ENCODE peak calls at places on chromosomes 3 and 15, in six cellular contexts. A is heart left ventricle, W is WERI-Rb-1, V is ovary, K is brain microvascular endothelial cell, N is heart right ventricle. U is an unnamed sample.

GRCh38 chr3:38136272-38136806 is 588 bp downstream of the ACAA1 start:
- DNase-seq in V (peak; percentile 58), A (peak; percentile 59), N (no peak), K (no peak), W (no peak), U (no peak)

GRCh38 chr3:48518755-48519154 is 14.8 kb upstream of the SHISA5 start:
- DNase-seq in V (no peak), W (no peak), N (no peak), A (no peak), K (no peak), U (no peak)

GRCh38 chr3:171415070-171415469 is 45.1 kb downstream of the TNIK start:
- DNase-seq in K (peak; percentile 68), N (no peak), A (no peak), V (no peak), W (no peak), U (no peak)

GRCh38 chr15:81189583-81190283 is 6.9 kb upstream of the IL16 start:
- DNase-seq in V (peak; percentile 69), N (peak; percentile 45), A (peak; percentile 77), W (no peak), K (peak; percentile 53), U (peak; percentile 1)

GRCh38 chr15:85579011-85579701 is 198.8 kb downstream of the AKAP13 start:
- DNase-seq in N (peak; percentile 42), W (peak; percentile 35), K (no peak), A (peak; percentile 82), V (no peak), U (no peak)

GRCh38 chr15:94671845-94672524 is 440.6 kb downstream of the MCTP2 start:
- DNase-seq in K (peak; percentile 9), V (peak; percentile 35), A (peak; percentile 30), W (no peak), N (no peak), U (no peak)

GRCh38 chr3:140277886-140278285 is 342.9 kb downstream of the CLSTN2 start:
- DNase-seq in W (peak; percentile 87), V (no peak), K (no peak), N (no peak), A (no peak), U (no peak)

GRCh38 chr3:70822777-70823176 is 510.3 kb upstream of the MDFIC2 start:
- DNase-seq in V (no peak), K (no peak), A (no peak), N (no peak), W (no peak), U (no peak)

GRCh38 chr15:90531147-90531546 is 1.4 kb downstream of the CRTC3 start:
- DNase-seq in N (no peak), V (no peak), K (no peak), A (no peak), W (no peak), U (no peak)

GRCh38 chr15:64855206-64856000 is 13.7 kb downstream of the PLEKHO2 start:
- DNase-seq in A (no peak), K (no peak), N (no peak), V (no peak), W (no peak), U (no peak)

GRCh38 chr3:16148783-16149182 is 25.7 kb upstream of the GALNT15 start:
- DNase-seq in W (no peak), N (peak; percentile 80), A (peak; percentile 80), V (peak; percentile 90), K (peak; percentile 92), U (no peak)

GRCh38 chr3:66115858-66116654 is 77.3 kb upstream of the MAGI1 start:
- DNase-seq in W (no peak), A (peak; percentile 65), K (peak; percentile 96), N (peak; percentile 71), V (no peak), U (peak; percentile 96)

GRCh38 chr3:62995142-62995541 is 119.9 kb upstream of the CADPS start:
- DNase-seq in N (no peak), K (no peak), V (no peak), W (no peak), A (no peak), U (no peak)

GRCh38 chr15:63156708-63157065 is 590 bp downstream of the RPS27L start:
- DNase-seq in N (peak; percentile 19), K (peak; percentile 42), W (peak; percentile 19), A (peak; percentile 48), V (peak; percentile 28), U (no peak)

GRCh38 chr3:12222765-12223485 is 64.2 kb upstream of the TIMP4 start:
- DNase-seq in N (no peak), W (no peak), V (no peak), A (no peak), K (no peak), U (no peak)

GRCh38 chr3:172244011-172244410 is 204.2 kb downstream of the GHSR start:
- DNase-seq in V (no peak), K (no peak), N (no peak), A (no peak), W (no peak), U (no peak)

GRCh38 chr15:83602021-83602420 is 51.9 kb upstream of the ADAMTSL3 start:
- DNase-seq in N (no peak), A (no peak), K (no peak), W (no peak), V (no peak), U (no peak)

GRCh38 chr3:21944251-21944650 is 193.2 kb upstream of the ZNF385D start:
- DNase-seq in N (no peak), V (no peak), A (no peak), W (peak; percentile 50), K (peak; percentile 27), U (no peak)

GRCh38 chr3:8488877-8489865 is 12.5 kb upstream of the LMCD1 start:
- DNase-seq in W (no peak), K (no peak), V (no peak), N (no peak), A (no peak), U (no peak)

GRCh38 chr3:123602325-123602724 is 17.5 kb upstream of the HACD2 start:
- DNase-seq in N (no peak), V (no peak), K (peak; percentile 88), W (no peak), A (no peak), U (no peak)

GRCh38 chr3:191387441-191388077 is 57.2 kb upstream of the UTS2B start:
- DNase-seq in K (no peak), W (no peak), A (no peak), V (no peak), N (no peak), U (no peak)

GRCh38 chr3:120177907-120178306 is 83.7 kb upstream of the GSK3B start:
- DNase-seq in K (no peak), N (no peak), W (no peak), A (no peak), V (no peak), U (no peak)

GRCh38 chr3:151281671-151282334 is 3.5 kb upstream of the P2RY14 start:
- DNase-seq in V (no peak), N (peak; percentile 56), K (peak; percentile 92), A (peak; percentile 38), W (no peak), U (no peak)

GRCh38 chr3:61938878-61939549 is 377.6 kb downstream of the PTPRG start:
- DNase-seq in W (no peak), K (no peak), N (no peak), A (no peak), V (no peak), U (no peak)

GRCh38 chr15:60842694-60843093 is 363.8 kb upstream of the ICE2 start:
- DNase-seq in N (no peak), K (no peak), V (no peak), A (no peak), W (no peak), U (no peak)

GRCh38 chr3:184593923-184594303 is 32.3 kb downstream of the EPHB3 start:
- DNase-seq in N (no peak), W (no peak), V (no peak), K (no peak), A (no peak), U (no peak)
- H3K27me3 ChIP-seq in N (no peaks in the 10 kb centered on the region), W (no peaks in the 10 kb centered on the region), V (no peaks in the 10 kb centered on the region), K (no peaks in the 10 kb centered on the region), A (no peaks in the 10 kb centered on the region), U (no peaks in the 10 kb centered on the region)

GRCh38 chr15:93073465-93073952 is 15.5 kb downstream of the RGMA start:
- DNase-seq in N (no peak), K (no peak), W (no peak), V (peak; percentile 30), A (no peak), U (no peak)
- H3K27me3 ChIP-seq in N (peaks cover 7% of the 10 kb centered on the region), K (peaks cover 34% of the 10 kb centered on the region), W (peaks cover 67% of the 10 kb centered on the region), V (no peaks in the 10 kb centered on the region), A (no peaks in the 10 kb centered on the region), U (peaks cover 37% of the 10 kb centered on the region)

GRCh38 chr15:36880226-36880912 is 220.0 kb downstream of the MEIS2 start:
- DNase-seq in N (no peak), A (peak; percentile 27), V (no peak), W (no peak), K (no peak), U (no peak)

GRCh38 chr15:36880913-36881290 is 219.4 kb downstream of the MEIS2 start:
- DNase-seq in V (no peak), K (no peak), A (no peak), N (no peak), W (no peak), U (no peak)

GRCh38 chr15:36883705-36884355 is 216.5 kb downstream of the MEIS2 start:
- DNase-seq in A (peak; percentile 89), V (peak; percentile 86), N (peak; percentile 88), K (peak; percentile 79), W (peak; percentile 95), U (peak; percentile 32)

GRCh38 chr15:36884404-36885335 is 215.7 kb downstream of the MEIS2 start:
- DNase-seq in N (no peak), A (no peak), V (no peak), K (no peak), W (no peak), U (no peak)

DNA sequence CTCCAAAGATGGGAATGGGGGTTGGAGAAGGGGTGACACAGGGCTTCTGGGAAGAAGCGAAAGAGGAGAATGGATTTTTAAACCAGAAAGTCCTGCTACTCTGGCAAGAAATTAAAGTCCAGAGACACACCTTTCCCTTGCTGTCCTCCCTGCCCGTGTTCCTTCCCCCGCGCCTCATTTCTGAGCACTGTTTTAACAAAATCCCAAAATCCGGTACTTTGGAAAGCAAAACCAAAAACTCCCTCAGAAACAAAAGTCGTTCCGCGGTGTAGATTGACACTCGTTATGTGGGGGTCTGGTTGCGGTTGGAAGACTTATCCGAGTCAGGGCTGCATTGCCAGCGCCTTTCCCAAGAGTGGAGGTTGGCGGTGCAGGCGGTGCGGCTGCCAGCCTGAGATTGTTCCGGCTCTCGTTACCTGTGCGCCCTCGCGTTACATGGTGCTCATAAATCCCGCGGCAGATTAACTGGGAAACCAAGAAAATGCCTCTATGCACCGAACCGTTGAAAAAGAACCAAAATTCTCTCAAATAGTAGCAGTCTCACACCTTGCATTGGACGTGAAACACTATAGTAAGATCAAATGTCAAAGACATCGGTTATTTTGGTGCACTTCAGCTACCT is 217.8 kb downstream of the MEIS2 start:
- DNase-seq in V (no peak), A (no peak), K (no peak), W (no peak), N (no peak), U (no peak)
- H3K27me3 ChIP-seq in V (no peaks in the 10 kb centered on the region), A (peaks cover 35% of the 10 kb centered on the region), K (peaks cover 86% of the 10 kb centered on the region), W (no peaks in the 10 kb centered on the region), N (peaks cover 64% of the 10 kb centered on the region), U (peaks cover 90% of the 10 kb centered on the region)

DNA sequence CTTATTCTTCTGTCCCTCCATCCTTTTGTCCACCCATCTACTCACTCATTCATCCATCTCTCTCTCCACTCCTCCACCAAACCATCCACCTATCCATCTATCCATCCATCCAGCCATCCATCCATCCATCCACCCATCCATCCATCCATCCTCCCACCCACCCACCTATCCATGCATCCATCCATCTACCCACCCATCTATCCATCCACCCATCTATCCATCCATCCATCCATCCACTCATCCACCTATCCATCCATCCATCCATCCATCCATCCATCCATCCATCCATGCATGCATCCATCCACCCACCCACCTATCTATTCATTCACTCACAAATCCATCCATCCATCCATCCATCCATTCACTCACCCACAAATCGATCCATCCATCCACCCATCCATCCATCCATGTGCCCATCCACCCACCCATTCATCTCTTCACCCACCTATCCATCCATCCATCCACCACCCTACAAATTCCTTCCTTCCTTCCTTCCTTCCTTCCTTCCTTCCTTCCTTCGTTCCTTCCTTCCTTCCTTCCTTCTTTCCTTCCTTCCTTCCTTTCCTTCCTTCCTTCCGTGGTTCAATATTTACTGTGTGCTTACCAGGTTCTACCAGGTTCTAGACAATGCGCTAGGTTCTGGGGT is 17.3 kb downstream of the ATP2B2 start:
- DNase-seq in V (no peak), N (no peak), K (no peak), W (no peak), A (no peak), U (no peak)
- H3K27me3 ChIP-seq in V (no peaks in the 10 kb centered on the region), N (no peaks in the 10 kb centered on the region), K (no peaks in the 10 kb centered on the region), W (no peaks in the 10 kb centered on the region), A (no peaks in the 10 kb centered on the region), U (peaks cover 1% of the 10 kb centered on the region)

U was measured in kidney epithelial cell.